ENCODE peak calls at places on chromosomes 6 and 20, in six cellular contexts. H is tibial nerve, R is foreskin fibroblast, X is psoas muscle, T is OCI-LY7, W is GM12865. Z is an unnamed sample.

GRCh38 chr20:11267131-11267761 is 593.4 kb upstream of the JAG1 start:
- DNase-seq in H (peak; percentile 12), R (peak; percentile 92), X (peak; percentile 27), T (no peak), W (peak; percentile 64), Z (peak; percentile 93)

GRCh38 chr6:70108230-70108629 is 194.7 kb downstream of the COL9A1 start:
- DNase-seq in H (no peak), R (peak; percentile 10), X (no peak), T (peak; percentile 45), W (peak; percentile 52), Z (peak; percentile 39)

GRCh38 chr20:15345287-15345686 is 1007.9 kb upstream of the FLRT3 start:
- DNase-seq in H (no peak), R (no peak), X (no peak), T (no peak), W (no peak), Z (no peak)

GRCh38 chr20:49591217-49591865 is 23.4 kb upstream of the PTGIS start:
- DNase-seq in H (no peak), R (no peak), X (no peak), T (no peak), W (no peak), Z (no peak)

GRCh38 chr6:24879351-24879750 is 56.4 kb downstream of the RIPOR2 start:
- DNase-seq in H (no peak), R (no peak), X (no peak), T (no peak), W (no peak), Z (no peak)

GRCh38 chr20:33883164-33883563 is 72.0 kb downstream of the CHMP4B start:
- DNase-seq in H (no peak), R (no peak), X (no peak), T (peak; percentile 98), W (peak; percentile 97), Z (no peak)

GRCh38 chr6:92559611-92560010 is 859.7 kb downstream of the EPHA7 start:
- DNase-seq in H (no peak), R (no peak), X (no peak), T (peak; percentile 3), W (no peak), Z (no peak)

GRCh38 chr20:40687384-40688128 is 1.5 kb downstream of the MAFB start:
- DNase-seq in H (peak; percentile 51), R (no peak), X (peak; percentile 58), T (no peak), W (no peak), Z (no peak)

GRCh38 chr6:24596717-24597116 is 49.3 kb downstream of the KIAA0319 start:
- DNase-seq in H (no peak), R (no peak), X (no peak), T (no peak), W (no peak), Z (no peak)

GRCh38 chr6:169337881-169338445 is 84.3 kb upstream of the THBS2 start:
- DNase-seq in H (no peak), R (peak; percentile 67), X (no peak), T (no peak), W (no peak), Z (no peak)

GRCh38 chr6:144093658-144094057 is 1.7 kb downstream of the SF3B5 start:
- DNase-seq in H (no peak), R (no peak), X (no peak), T (no peak), W (no peak), Z (no peak)

GRCh38 chr20:52783769-52784168 is 188.4 kb upstream of the TSHZ2 start:
- DNase-seq in H (no peak), R (no peak), X (no peak), T (no peak), W (peak; percentile 16), Z (no peak)

GRCh38 chr20:63290677-63291472 is 2.1 kb upstream of the COL20A1 start:
- DNase-seq in H (no peak), R (peak; percentile 19), X (peak; percentile 41), T (peak; percentile 51), W (peak; percentile 47), Z (no peak)

GRCh38 chr20:49282584-49283171 is 4.8 kb upstream of the ZNFX1 start:
- DNase-seq in H (no peak), R (no peak), X (no peak), T (no peak), W (peak; percentile 39), Z (no peak)

GRCh38 chr6:44048277-44048676 is 79.0 kb downstream of the MRPL14 start:
- DNase-seq in H (no peak), R (no peak), X (no peak), T (no peak), W (no peak), Z (no peak)

GRCh38 chr6:71855406-71855805 is 30.9 kb upstream of the RIMS1 start:
- DNase-seq in H (no peak), R (no peak), X (no peak), T (peak; percentile 1), W (peak; percentile 48), Z (no peak)

GRCh38 chr6:9999806-10000205 is 415.1 kb downstream of the TFAP2A start:
- DNase-seq in H (no peak), R (no peak), X (no peak), T (no peak), W (no peak), Z (no peak)

GRCh38 chr20:35478804-35479472 is 23.5 kb downstream of the CEP250 start:
- DNase-seq in H (no peak), R (no peak), X (no peak), T (peak; percentile 24), W (peak; percentile 23), Z (no peak)
- TF ChIP-seq CTCF in H (no peak), R (peak; percentile 8), X (no peak), T (peak; percentile 67), W (no peak), Z (peak; percentile 23)

DNA sequence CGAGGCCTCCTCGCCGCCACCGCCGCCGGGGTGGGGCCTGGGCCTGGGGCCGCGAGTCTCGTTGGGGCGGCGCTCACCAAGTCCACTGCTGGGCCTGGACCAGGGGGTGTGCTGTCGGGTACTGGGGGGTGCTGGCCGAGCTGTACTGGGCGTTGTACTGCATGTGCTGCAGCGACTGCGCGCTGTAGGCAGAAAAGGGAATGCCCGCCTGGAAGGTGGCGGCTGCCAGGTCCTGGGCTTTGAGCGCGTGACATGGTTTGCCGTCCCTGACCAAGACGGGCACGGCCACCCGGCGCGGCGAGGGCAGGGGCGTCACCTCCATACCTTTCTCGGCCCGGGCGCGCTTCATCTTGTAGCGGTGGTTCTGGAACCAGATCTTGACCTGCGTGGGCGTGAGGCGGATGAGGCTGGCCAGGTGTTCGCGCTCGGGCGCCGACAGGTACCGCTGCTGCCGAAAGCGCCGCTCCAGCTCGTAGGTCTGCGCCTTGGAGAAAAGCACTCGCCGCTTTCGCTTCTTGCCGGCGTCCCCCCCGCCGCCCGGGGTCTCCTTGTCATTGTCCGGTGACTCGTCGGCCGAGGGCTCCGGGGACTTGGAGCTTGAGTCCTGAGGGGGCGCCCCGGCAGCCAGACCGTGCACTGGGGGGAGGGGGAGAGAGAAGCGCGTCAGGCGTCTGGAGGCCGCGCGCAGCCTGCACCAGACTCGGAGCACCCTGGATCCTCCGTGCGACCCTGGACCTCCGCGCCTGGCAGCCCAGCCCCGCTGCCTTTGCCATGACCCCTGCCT is 1.8 kb downstream of the NKX2-2 start:
- DNase-seq in H (no peak), R (no peak), X (no peak), T (no peak), W (no peak), Z (no peak)
- H3K4me3 ChIP-seq in H (no peak overlapping the region), R (peak overlapping the region; percentile 7), X (peak overlapping the region; percentile 21), T (no peak overlapping the region), W (no peak overlapping the region), Z (peak overlapping the region; percentile 9)

GRCh38 chr6:17519120-17519519 is 81.0 kb upstream of the FAM8A1 start:
- DNase-seq in H (no peak), R (no peak), X (no peak), T (no peak), W (no peak), Z (no peak)
- TF ChIP-seq CTCF in H (no peak), R (no peak), X (no peak), T (no peak), W (no peak), Z (no peak)

GRCh38 chr20:18541741-18542140 is 25.5 kb upstream of the SMIM26 start:
- DNase-seq in H (no peak), R (peak; percentile 23), X (no peak), T (no peak), W (no peak), Z (no peak)
- H3K4me3 ChIP-seq in H (no peak overlapping the region), R (no peak overlapping the region), X (no peak overlapping the region), T (no peak overlapping the region), W (no peak overlapping the region), Z (no peak overlapping the region)

GRCh38 chr6:157266274-157267101 is 56.8 kb downstream of the TMEM242 start:
- DNase-seq in H (no peak), R (no peak), X (no peak), T (no peak), W (no peak), Z (no peak)

GRCh38 chr6:157268396-157268795 is 54.9 kb downstream of the TMEM242 start:
- DNase-seq in H (no peak), R (no peak), X (no peak), T (no peak), W (no peak), Z (no peak)

GRCh38 chr6:157265630-157266029 is 57.7 kb downstream of the TMEM242 start:
- DNase-seq in H (no peak), R (no peak), X (no peak), T (no peak), W (no peak), Z (no peak)

GRCh38 chr6:157267654-157268053 is 55.7 kb downstream of the TMEM242 start:
- DNase-seq in H (no peak), R (no peak), X (no peak), T (no peak), W (no peak), Z (no peak)

DNA sequence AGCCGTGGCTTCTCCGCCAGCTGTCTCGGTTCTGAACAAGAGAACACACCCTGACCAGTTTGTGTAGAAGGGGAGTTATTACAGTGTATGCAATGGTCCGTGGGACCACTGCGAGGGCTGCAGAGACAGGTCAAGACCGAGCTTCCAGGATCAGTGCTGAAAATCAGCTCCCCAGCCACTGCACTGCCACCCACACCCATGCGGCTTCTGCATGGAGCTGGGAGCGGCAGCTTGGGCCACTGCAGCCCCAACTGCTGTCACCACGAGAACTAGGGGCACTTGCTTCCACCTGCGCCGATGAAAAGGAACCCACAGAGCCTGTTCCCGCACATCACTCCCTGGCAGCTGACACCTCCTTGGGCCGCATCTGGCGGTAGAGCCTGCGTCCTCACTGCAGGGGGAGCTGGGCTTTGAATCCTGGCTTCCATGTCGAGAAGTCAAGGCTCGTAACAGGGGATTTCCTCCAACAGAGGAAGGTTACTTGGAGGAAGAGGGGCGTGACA is 56.2 kb downstream of the TMEM242 start:
- DNase-seq in H (no peak), R (no peak), X (no peak), T (no peak), W (no peak), Z (no peak)
- TF ChIP-seq CTCF in H (no peak), R (no peak), X (no peak), T (no peak), W (no peak), Z (no peak)

DNA sequence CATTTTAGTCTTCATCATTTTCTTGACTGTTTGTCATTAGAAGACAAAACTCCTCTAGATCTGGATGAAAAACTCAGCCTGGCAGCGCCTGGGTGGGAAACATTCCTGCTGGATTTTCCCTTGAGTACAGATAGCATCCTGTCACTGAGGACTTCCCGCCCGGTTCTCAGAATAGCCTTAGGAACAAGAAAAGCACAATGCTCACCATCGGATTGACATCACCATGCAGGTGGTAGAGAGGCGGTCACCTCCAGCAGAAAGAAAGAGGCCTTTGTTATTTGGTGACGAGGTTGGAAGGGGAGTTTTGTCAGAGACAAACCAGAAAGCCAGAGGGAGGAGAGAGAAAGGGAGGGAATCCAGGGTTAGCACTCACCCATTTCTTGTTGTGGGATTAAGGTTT is 39.8 kb downstream of the KIF25 start:
- DNase-seq in H (no peak), R (no peak), X (no peak), T (no peak), W (no peak), Z (no peak)
- H3K4me3 ChIP-seq in H (no peak overlapping the region), R (no peak overlapping the region), X (no peak overlapping the region), T (no peak overlapping the region), W (no peak overlapping the region), Z (no peak overlapping the region)

Z was measured in astrocyte of the cerebellum.